ENCODE peak calls at places on chromosomes 6 and 20, in ten cellular contexts. One of them, this sample, is unnamed.

GRCh38 chr20:46255440-46256104 is 52.7 kb downstream of the CDH22 start:
- DNase-seq in NCI-H524: peak; percentile 84
- DNase-seq in LNCaP clone FGC: peak; percentile 76
- DNase-seq in HFF-Myc: no peak
- DNase-seq in A172: peak; percentile 87
- DNase-seq in HCEC 1CT: no peak
- DNase-seq in epithelial cell of esophagus: peak; percentile 96
- DNase-seq in DMS153: peak; percentile 98
- DNase-seq in testis: peak; percentile 88
- DNase-seq in nephron progenitor cell: no peak
- DNase-seq in this sample: no peak

GRCh38 chr6:56851541-56852248 is 103.2 kb upstream of the BEND6 start:
- DNase-seq in NCI-H524: peak; percentile 73
- DNase-seq in LNCaP clone FGC: peak; percentile 32
- DNase-seq in HFF-Myc: peak; percentile 81
- DNase-seq in A172: peak; percentile 85
- DNase-seq in HCEC 1CT: peak; percentile 92
- DNase-seq in epithelial cell of esophagus: peak; percentile 81
- DNase-seq in DMS153: peak; percentile 80
- DNase-seq in testis: peak; percentile 50
- DNase-seq in nephron progenitor cell: peak; percentile 39
- DNase-seq in this sample: peak; percentile 87

GRCh38 chr20:45850926-45851325 is 6.3 kb downstream of the ACOT8 start:
- DNase-seq in NCI-H524: no peak
- DNase-seq in LNCaP clone FGC: no peak
- DNase-seq in HFF-Myc: no peak
- DNase-seq in A172: no peak
- DNase-seq in HCEC 1CT: no peak
- DNase-seq in epithelial cell of esophagus: no peak
- DNase-seq in DMS153: no peak
- DNase-seq in testis: peak; percentile 62
- DNase-seq in nephron progenitor cell: no peak
- DNase-seq in this sample: no peak

GRCh38 chr6:3151705-3152104 is 5.6 kb downstream of the TUBB2A start:
- DNase-seq in NCI-H524: peak; percentile 20
- DNase-seq in LNCaP clone FGC: no peak
- DNase-seq in HFF-Myc: no peak
- DNase-seq in A172: no peak
- DNase-seq in HCEC 1CT: no peak
- DNase-seq in epithelial cell of esophagus: no peak
- DNase-seq in DMS153: peak; percentile 13
- DNase-seq in testis: no peak
- DNase-seq in nephron progenitor cell: no peak
- DNase-seq in this sample: no peak

GRCh38 chr6:121828567-121828966 is 393.1 kb downstream of the GJA1 start:
- DNase-seq in NCI-H524: no peak
- DNase-seq in LNCaP clone FGC: no peak
- DNase-seq in HFF-Myc: peak; percentile 37
- DNase-seq in A172: no peak
- DNase-seq in HCEC 1CT: no peak
- DNase-seq in epithelial cell of esophagus: no peak
- DNase-seq in DMS153: no peak
- DNase-seq in testis: no peak
- DNase-seq in nephron progenitor cell: no peak
- DNase-seq in this sample: no peak

GRCh38 chr6:83092756-83093399 is 25.4 kb downstream of the DOP1A start:
- DNase-seq in NCI-H524: no peak
- DNase-seq in LNCaP clone FGC: no peak
- DNase-seq in HFF-Myc: no peak
- DNase-seq in A172: no peak
- DNase-seq in HCEC 1CT: peak; percentile 76
- DNase-seq in epithelial cell of esophagus: no peak
- DNase-seq in DMS153: no peak
- DNase-seq in testis: no peak
- DNase-seq in nephron progenitor cell: no peak
- DNase-seq in this sample: no peak

GRCh38 chr6:159904497-159904911 is 13.7 kb downstream of the MAS1 start:
- DNase-seq in NCI-H524: no peak
- DNase-seq in LNCaP clone FGC: no peak
- DNase-seq in HFF-Myc: no peak
- DNase-seq in A172: no peak
- DNase-seq in HCEC 1CT: no peak
- DNase-seq in epithelial cell of esophagus: no peak
- DNase-seq in DMS153: no peak
- DNase-seq in testis: no peak
- DNase-seq in nephron progenitor cell: no peak
- DNase-seq in this sample: no peak

GRCh38 chr6:3426817-3427739 is 29.8 kb downstream of the SLC22A23 start:
- DNase-seq in NCI-H524: no peak
- DNase-seq in LNCaP clone FGC: no peak
- DNase-seq in HFF-Myc: no peak
- DNase-seq in A172: no peak
- DNase-seq in HCEC 1CT: no peak
- DNase-seq in epithelial cell of esophagus: no peak
- DNase-seq in DMS153: no peak
- DNase-seq in testis: no peak
- DNase-seq in nephron progenitor cell: no peak
- DNase-seq in this sample: peak; percentile 44

GRCh38 chr6:106574729-106575458 is 54.4 kb downstream of the RTN4IP1 start:
- DNase-seq in NCI-H524: no peak
- DNase-seq in LNCaP clone FGC: no peak
- DNase-seq in HFF-Myc: peak; percentile 33
- DNase-seq in A172: peak; percentile 80
- DNase-seq in HCEC 1CT: peak; percentile 61
- DNase-seq in epithelial cell of esophagus: peak; percentile 36
- DNase-seq in DMS153: peak; percentile 60
- DNase-seq in testis: peak; percentile 18
- DNase-seq in nephron progenitor cell: no peak
- DNase-seq in this sample: no peak